ENCODE peak calls at places on chromosomes 1 and 21, in nine cellular contexts. U is fibroblast of the aortic adventitia, Q is heart right ventricle, G is epithelial cell of esophagus, D is PC-9, I is breast epithelium, R is stomach, F is heart left ventricle, A is fibroblast of lung. L is an unnamed sample.
A peak's percentile ranks its signal among the peaks of the same experiment; 100 is the strongest.

GRCh38 chr21:33846141-33846540 is 69.5 kb downstream of the ATP5PO start:
- DNase-seq in A (no peak), I (no peak), R (no peak), D (no peak), U (no peak), F (no peak), Q (no peak), G (no peak), L (no peak)

GRCh38 chr1:196063952-196064351 is 544.3 kb downstream of the KCNT2 start:
- DNase-seq in U (no peak), F (no peak), G (no peak), I (no peak), A (peak; percentile 37), D (no peak), Q (no peak), R (no peak), L (peak; percentile 61)

GRCh38 chr21:39502631-39503030 is 50.9 kb downstream of the SH3BGR start:
- DNase-seq in A (no peak), R (no peak), G (no peak), U (no peak), D (no peak), I (no peak), Q (no peak), F (no peak), L (no peak)

GRCh38 chr1:230752407-230752806 is 5.2 kb downstream of the CAPN9 start:
- DNase-seq in A (no peak), F (no peak), U (no peak), R (peak; percentile 88), I (peak; percentile 82), G (no peak), D (no peak), Q (peak; percentile 21), L (no peak)

GRCh38 chr1:112618114-112618720 is 724 bp downstream of the ST7L start:
- DNase-seq in U (peak; percentile 39), F (no peak), D (no peak), Q (no peak), A (peak; percentile 42), I (no peak), R (no peak), G (peak; percentile 56), L (no peak)

GRCh38 chr1:51715369-51715768 is 98.5 kb downstream of the OSBPL9 start:
- DNase-seq in R (no peak), A (no peak), Q (no peak), D (no peak), G (no peak), F (no peak), I (no peak), U (no peak), L (no peak)

GRCh38 chr21:35924714-35925301 is 135.5 kb downstream of the SETD4 start:
- DNase-seq in D (no peak), F (no peak), U (peak; percentile 54), R (no peak), A (peak; percentile 96), Q (no peak), I (no peak), G (peak; percentile 84), L (peak; percentile 94)

GRCh38 chr1:184373155-184373554 is 13.7 kb upstream of the C1orf21 start:
- DNase-seq in Q (no peak), I (no peak), R (no peak), F (no peak), A (no peak), G (no peak), U (no peak), D (no peak), L (no peak)

GRCh38 chr21:35046223-35046690 is 2.8 kb downstream of the RUNX1 start:
- DNase-seq in G (no peak), I (no peak), U (no peak), Q (no peak), D (no peak), R (no peak), F (no peak), A (no peak), L (no peak)

GRCh38 chr1:29370067-29370466 is 133.7 kb downstream of the PTPRU start:
- DNase-seq in G (no peak), I (no peak), U (no peak), D (no peak), Q (no peak), R (no peak), F (no peak), A (no peak), L (no peak)

DNA sequence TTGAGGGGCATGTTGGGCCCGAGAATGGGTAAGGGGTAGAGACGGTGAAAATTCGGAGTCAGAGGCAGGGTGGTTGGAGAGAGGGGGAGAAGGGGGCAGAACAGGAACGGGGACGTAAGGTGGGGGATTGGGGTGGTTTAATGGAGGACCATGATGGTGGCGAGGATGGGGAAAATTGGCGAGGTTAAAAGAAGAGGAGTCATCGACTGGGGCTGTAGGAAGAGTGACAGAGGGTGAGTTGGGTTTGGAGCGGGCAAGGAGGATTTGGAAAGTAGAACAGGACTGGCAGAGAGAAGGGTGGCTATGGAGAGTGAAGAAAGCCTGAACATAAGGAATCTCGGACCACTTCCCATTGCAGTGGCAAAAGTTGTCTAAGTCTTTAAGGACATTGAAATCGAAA is 10.8 kb upstream of the ZBTB48 start:
- DNase-seq in A (no peak), G (no peak), F (no peak), D (no peak), U (no peak), R (no peak), I (no peak), Q (no peak), L (no peak)
- TF ChIP-seq CTCF in A (no peak), G (no peak), F (no peak), D (no peak), U (no peak), R (no peak), I (no peak), Q (no peak), L (no peak)

GRCh38 chr1:154182342-154183044 is 9.4 kb downstream of the TPM3 start:
- DNase-seq in G (peak; percentile 80), R (peak; percentile 68), D (peak; percentile 70), U (peak; percentile 73), I (no peak), F (peak; percentile 79), Q (peak; percentile 74), A (peak; percentile 87), L (peak; percentile 18)

GRCh38 chr1:154181944-154182341 is 10.0 kb downstream of the TPM3 start:
- DNase-seq in D (no peak), I (no peak), R (no peak), G (no peak), Q (no peak), U (no peak), A (no peak), F (no peak), L (no peak)

GRCh38 chr1:154186177-154186576 is 5.7 kb downstream of the TPM3 start:
- DNase-seq in G (peak; percentile 80), R (peak; percentile 81), A (peak; percentile 18), D (peak; percentile 44), I (peak; percentile 62), Q (no peak), U (peak; percentile 42), F (no peak), L (no peak)

GRCh38 chr1:154179951-154180687 is 11.8 kb downstream of the TPM3 start:
- DNase-seq in G (no peak), U (no peak), Q (no peak), R (no peak), D (no peak), I (no peak), A (no peak), F (no peak), L (no peak)

DNA sequence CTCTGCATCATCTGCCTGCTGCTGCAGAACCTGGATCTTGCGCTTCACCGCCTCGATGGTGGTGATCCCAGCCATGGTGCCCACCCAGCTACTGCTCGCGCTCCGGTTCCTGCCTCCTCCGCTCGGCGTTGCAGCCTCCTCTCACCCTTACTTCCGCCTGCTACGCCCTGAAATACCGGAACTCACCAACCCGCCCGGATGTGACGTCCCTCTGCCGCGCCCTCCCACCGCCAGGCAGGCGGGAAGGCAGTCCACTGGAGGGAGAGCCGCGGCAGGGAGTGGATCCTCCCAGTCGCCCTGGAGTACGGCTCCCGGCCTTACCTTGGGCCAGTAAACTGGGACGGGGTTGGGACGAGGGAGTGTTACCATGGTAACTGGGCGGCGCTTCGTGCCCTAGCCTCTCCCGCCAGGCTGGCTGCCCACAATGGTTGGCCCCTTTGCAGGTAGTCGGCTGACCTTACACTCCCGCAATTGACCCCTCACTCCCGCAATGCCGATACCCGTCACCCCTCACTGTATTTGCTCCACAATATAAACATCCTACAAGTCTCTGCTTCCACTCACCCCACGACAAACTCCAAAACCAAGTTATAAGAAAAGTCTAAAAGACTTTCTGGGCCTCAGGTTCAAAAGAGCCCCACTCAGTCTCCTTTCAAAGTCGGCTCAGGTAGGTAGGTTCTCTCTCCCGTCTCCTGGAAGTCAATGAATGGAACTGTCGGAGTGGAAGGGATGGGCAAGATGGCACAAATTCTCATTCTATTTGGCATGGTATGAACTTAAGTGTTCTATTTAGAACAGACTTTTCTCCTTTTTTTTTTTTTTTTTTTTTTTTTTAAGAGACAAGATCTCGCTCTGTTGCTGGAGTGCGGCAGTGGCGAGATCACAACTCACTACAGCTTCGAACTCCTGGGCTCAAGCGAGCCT is 8.6 kb downstream of the TPM3 start:
- DNase-seq in I (peak; percentile 98), F (peak; percentile 96), G (peak; percentile 98), A (peak; percentile 97), D (peak; percentile 97), U (peak; percentile 92), R (peak; percentile 98), Q (peak; percentile 96), L (peak; percentile 81)
- TF ChIP-seq CTCF in I (peak; percentile 13), F (no peak), G (no peak), A (no peak), D (no peak), U (no peak), R (no peak), Q (no peak), L (no peak)

GRCh38 chr1:220462756-220463155 is 65.2 kb upstream of the MARK1 start:
- DNase-seq in U (no peak), Q (no peak), R (no peak), D (no peak), I (no peak), F (no peak), G (peak; percentile 18), A (no peak), L (no peak)
- TF ChIP-seq CTCF in U (no peak), Q (no peak), R (no peak), D (no peak), I (no peak), F (no peak), G (no peak), A (no peak), L (no peak)

GRCh38 chr1:30478288-30478687 is 245.1 kb downstream of the MATN1 start:
- DNase-seq in A (no peak), G (no peak), D (no peak), U (no peak), F (no peak), I (no peak), Q (no peak), R (peak; percentile 13), L (no peak)

GRCh38 chr1:30476476-30476875 is 246.9 kb downstream of the MATN1 start:
- DNase-seq in G (no peak), F (no peak), Q (no peak), A (no peak), U (no peak), I (no peak), D (no peak), R (peak; percentile 16), L (no peak)

GRCh38 chr1:30478799-30479198 is 244.6 kb downstream of the MATN1 start:
- DNase-seq in Q (no peak), A (no peak), U (no peak), G (no peak), F (no peak), D (no peak), R (peak; percentile 11), I (no peak), L (no peak)

GRCh38 chr1:30476911-30477459 is 246.4 kb downstream of the MATN1 start:
- DNase-seq in Q (no peak), A (no peak), D (no peak), R (peak; percentile 18), G (no peak), U (no peak), F (no peak), I (no peak), L (no peak)

GRCh38 chr1:30477588-30477987 is 245.8 kb downstream of the MATN1 start:
- DNase-seq in R (peak; percentile 21), I (no peak), A (no peak), G (no peak), F (no peak), D (no peak), U (no peak), Q (no peak), L (no peak)
- TF ChIP-seq CTCF in R (no peak), I (no peak), A (no peak), G (no peak), F (no peak), D (no peak), U (no peak), Q (no peak), L (no peak)

L was measured in astrocyte of the cerebellum.